ENCODE peak calls at places on chromosomes 4 and X, in six cellular contexts. X, T, C, Z, B and H are unnamed samples.

GRCh38 chrX:128816919-128817318 is 706.4 kb downstream of the SMARCA1 start:
- DNase-seq in X (no peak), T (no peak), C (no peak), Z (no peak), B (no peak), H (no peak)

GRCh38 chr4:26713563-26714145 is 129.8 kb downstream of the TBC1D19 start:
- DNase-seq in X (no peak), T (no peak), C (no peak), Z (no peak), B (no peak), H (no peak)

GRCh38 chr4:25486171-25486570 is 109.1 kb downstream of the ANAPC4 start:
- DNase-seq in X (no peak), T (no peak), C (no peak), Z (no peak), B (no peak), H (no peak)

GRCh38 chr4:155403886-155404285 is 27.1 kb upstream of the MAP9 start:
- DNase-seq in X (no peak), T (no peak), C (no peak), Z (no peak), B (no peak), H (no peak)

GRCh38 chrX:76253432-76253831 is 80.6 kb downstream of the PBDC1 start:
- DNase-seq in X (no peak), T (peak; percentile 64), C (peak; percentile 31), Z (peak; percentile 30), B (no peak), H (no peak)

GRCh38 chr4:168876106-168876505 is 133.9 kb downstream of the CBR4 start:
- DNase-seq in X (no peak), T (no peak), C (no peak), Z (no peak), B (no peak), H (no peak)

GRCh38 chr4:89753601-89754066 is 83.3 kb downstream of the SNCA start:
- DNase-seq in X (no peak), T (no peak), C (no peak), Z (no peak), B (no peak), H (no peak)

GRCh38 chr4:92969650-92970370 is 666.0 kb downstream of the GRID2 start:
- DNase-seq in X (no peak), T (no peak), C (no peak), Z (no peak), B (no peak), H (no peak)

GRCh38 chrX:110588164-110588563 is 207.5 kb downstream of the CHRDL1 start:
- DNase-seq in X (no peak), T (no peak), C (no peak), Z (no peak), B (no peak), H (no peak)

GRCh38 chrX:119618439-119618838 is 12.2 kb upstream of the NKRF start:
- DNase-seq in X (no peak), T (peak; percentile 79), C (peak; percentile 24), Z (no peak), B (no peak), H (no peak)

GRCh38 chr4:52869196-52869595 is 7.1 kb downstream of the RASL11B start:
- DNase-seq in X (peak; percentile 70), T (no peak), C (peak; percentile 31), Z (no peak), B (peak; percentile 77), H (peak; percentile 79)

GRCh38 chr4:48970471-48970921 is 15.6 kb upstream of the CWH43 start:
- DNase-seq in X (no peak), T (no peak), C (no peak), Z (no peak), B (no peak), H (no peak)

GRCh38 chrX:9610774-9611392 is 146.0 kb downstream of the TBL1X start:
- DNase-seq in X (no peak), T (no peak), C (no peak), Z (no peak), B (no peak), H (no peak)

GRCh38 chr4:145772347-145772746 is 92.4 kb downstream of the C4orf51 start:
- DNase-seq in X (no peak), T (no peak), C (no peak), Z (no peak), B (no peak), H (no peak)

GRCh38 chrX:50712777-50713176 is 101.2 kb downstream of the SHROOM4 start:
- DNase-seq in X (no peak), T (no peak), C (no peak), Z (no peak), B (no peak), H (no peak)

GRCh38 chrX:123210252-123210651 is 26.2 kb downstream of the GRIA3 start:
- DNase-seq in X (no peak), T (no peak), C (no peak), Z (no peak), B (no peak), H (no peak)

GRCh38 chr4:1826531-1827350 is 29.2 kb downstream of the LETM1 start:
- DNase-seq in X (no peak), T (no peak), C (no peak), Z (no peak), B (no peak), H (no peak)
- H3K27ac ChIP-seq in X (no peak overlapping the region), T (no peak overlapping the region), C (no peak overlapping the region), Z (no peak overlapping the region), B (no peak overlapping the region), H (no peak overlapping the region)

GRCh38 chrX:48574270-48575266 is at the start of gene RBM3:
- DNase-seq in X (peak; percentile 97), T (peak; percentile 96), C (peak; percentile 94), Z (peak; percentile 83), B (peak; percentile 93), H (peak; percentile 91)
- TF ChIP-seq POLR2A in X (peak; percentile 88), T (peak; percentile 85), C (peak; percentile 91), Z (peak; percentile 94), B (peak; percentile 64), H (peak; percentile 90)

GRCh38 chrX:25144043-25144940 is 128.5 kb upstream of the ARX start:
- DNase-seq in X (peak; percentile 72), T (peak; percentile 78), C (peak; percentile 54), Z (no peak), B (peak; percentile 25), H (peak; percentile 69)
- H3K4me3 ChIP-seq in X (no peak overlapping the region), T (no peak overlapping the region), C (no peak overlapping the region), Z (no peak overlapping the region), B (no peak overlapping the region), H (no peak overlapping the region)

GRCh38 chr4:88007304-88008132 is at the start of gene PKD2:
- DNase-seq in X (peak; percentile 94), T (peak; percentile 87), C (peak; percentile 86), Z (no peak), B (peak; percentile 93), H (peak; percentile 87)

GRCh38 chr4:88008133-88008621 is 742 bp downstream of the PKD2 start:
- DNase-seq in X (peak; percentile 75), T (peak; percentile 48), C (peak; percentile 34), Z (no peak), B (peak; percentile 43), H (peak; percentile 41)

GRCh38 chr4:88005086-88005485 is 2.3 kb upstream of the PKD2 start:
- DNase-seq in X (no peak), T (no peak), C (no peak), Z (no peak), B (peak; percentile 33), H (no peak)

GRCh38 chr4:88008624-88009235 is 1.3 kb downstream of the PKD2 start:
- DNase-seq in X (no peak), T (no peak), C (no peak), Z (no peak), B (no peak), H (no peak)

DNA sequence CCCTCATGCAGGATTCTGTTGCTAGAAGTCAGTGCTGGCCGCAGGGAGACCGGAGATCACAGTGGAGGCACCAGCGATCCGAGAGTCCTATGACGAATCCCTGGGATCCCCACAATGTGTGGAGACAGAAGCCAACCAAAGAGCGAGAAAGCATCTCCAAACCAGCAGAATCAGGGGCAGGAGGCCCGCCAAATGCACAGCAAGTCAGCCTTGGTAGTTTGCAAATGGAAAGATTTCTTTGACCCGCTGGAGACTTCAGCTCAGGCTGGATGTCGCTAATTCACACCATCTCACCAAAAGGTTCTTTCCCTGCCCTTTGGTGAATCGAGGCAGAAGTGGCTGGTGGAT is 505 bp upstream of the PKD2 start:
- DNase-seq in X (peak; percentile 66), T (no peak), C (no peak), Z (no peak), B (no peak), H (no peak)
- H3K27ac ChIP-seq in X (peak overlapping the region; percentile 94), T (peak overlapping the region; percentile 76), C (peak overlapping the region; percentile 91), Z (no peak overlapping the region), B (peak overlapping the region; percentile 72), H (no peak overlapping the region)

GRCh38 chr4:6671648-6672047 is 22.0 kb upstream of the S100P start:
- DNase-seq in X (no peak), T (no peak), C (no peak), Z (no peak), B (no peak), H (no peak)

GRCh38 chr4:6672131-6672530 is 21.5 kb upstream of the S100P start:
- DNase-seq in X (no peak), T (no peak), C (no peak), Z (no peak), B (no peak), H (no peak)

GRCh38 chr4:6674500-6675149 is 19.1 kb upstream of the S100P start:
- DNase-seq in X (no peak), T (peak; percentile 80), C (peak; percentile 64), Z (peak; percentile 45), B (no peak), H (no peak)

GRCh38 chr4:6676722-6677558 is 16.7 kb upstream of the S100P start:
- DNase-seq in X (no peak), T (no peak), C (no peak), Z (no peak), B (no peak), H (no peak)

DNA sequence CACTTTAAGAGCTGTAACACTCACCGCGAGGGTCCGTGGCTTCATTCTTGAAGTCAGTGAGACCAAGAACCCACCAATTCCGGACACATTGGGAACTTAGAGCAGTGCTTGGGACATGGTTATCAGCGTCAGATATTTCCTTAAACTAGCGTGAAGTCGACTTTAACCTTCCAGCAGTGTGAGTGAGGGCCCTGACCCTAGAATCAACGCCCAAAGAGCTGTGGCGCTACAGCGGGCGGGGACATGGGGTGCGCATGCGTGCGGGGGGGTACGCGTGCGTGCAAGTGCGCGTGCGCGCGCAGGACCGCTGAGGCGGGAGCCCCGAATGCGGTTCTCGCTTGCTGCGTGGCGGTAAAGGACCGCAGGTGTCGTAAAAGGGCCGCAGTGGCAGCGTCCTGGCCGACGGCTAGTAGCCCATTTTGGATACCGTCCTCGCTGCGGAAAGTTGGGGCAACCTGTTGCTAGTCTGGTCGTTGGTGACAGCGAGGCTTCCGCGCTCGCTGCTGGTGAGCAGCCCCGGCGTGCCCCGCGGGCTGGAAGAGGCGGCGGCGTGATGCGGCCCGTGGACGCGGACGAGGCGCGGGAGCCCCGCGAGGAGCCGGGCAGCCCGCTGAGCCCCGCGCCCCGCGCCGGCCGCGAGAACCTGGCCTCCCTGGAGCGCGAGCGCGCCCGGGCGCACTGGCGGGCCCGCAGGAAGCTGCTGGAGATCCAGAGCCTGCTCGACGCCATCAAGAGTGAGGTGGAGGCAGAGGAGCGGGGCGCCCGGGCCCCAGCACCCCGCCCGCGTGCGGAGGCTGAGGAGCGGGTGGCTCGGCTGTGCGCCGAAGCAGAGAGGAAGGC is 19.8 kb upstream of the S100P start:
- DNase-seq in X (peak; percentile 98), T (peak; percentile 97), C (peak; percentile 95), Z (peak; percentile 80), B (peak; percentile 94), H (peak; percentile 95)
- TF ChIP-seq POLR2A in X (no peak), T (no peak), C (peak; percentile 81), Z (peak; percentile 92), B (peak; percentile 72), H (no peak)